ENCODE peak calls at places on chromosomes 11 and 22, in seven cellular contexts. V, T, Z, G, D, C and P are unnamed samples.

GRCh38 chr11:122864386-122864785 is 18.2 kb upstream of the JHY start:
- DNase-seq in G (no peak), V (no peak), Z (no peak), T (no peak), C (no peak), D (no peak), P (peak)

GRCh38 chr22:42961815-42962214 is 53.1 kb downstream of the PACSIN2 start:
- DNase-seq in T (no peak), C (no peak), G (no peak), Z (no peak), D (no peak), V (no peak), P (no peak)

GRCh38 chr11:61045271-61045670 is 57.0 kb upstream of the CD5 start:
- DNase-seq in Z (no peak), C (no peak), G (no peak), T (no peak), D (no peak), V (no peak), P (no peak)

GRCh38 chr11:117226388-117227385 is 5.2 kb downstream of the PCSK7 start:
- DNase-seq in V (peak), G (peak), D (peak), C (no peak), T (peak), Z (peak), P (peak)

GRCh38 chr11:85779956-85780640 is 30.8 kb downstream of the SYTL2 start:
- DNase-seq in D (peak), C (no peak), V (peak), Z (no peak), G (peak), T (no peak), P (peak)

GRCh38 chr11:2129699-2130366 is 9.4 kb downstream of the IGF2 start:
- DNase-seq in G (no peak), T (no peak), Z (no peak), V (no peak), C (peak), D (no peak), P (no peak)

GRCh38 chr22:37544955-37545702 is 15.2 kb upstream of the CDC42EP1 start:
- DNase-seq in D (peak), V (peak), T (no peak), Z (peak), G (peak), C (peak), P (peak)

GRCh38 chr11:94128171-94128745 is 383 bp upstream of the PANX1 start:
- DNase-seq in V (no peak), G (no peak), T (no peak), C (peak), D (no peak), Z (no peak), P (no peak)

GRCh38 chr11:100689141-100689540 is 2.1 kb downstream of the ARHGAP42 start:
- DNase-seq in V (no peak), T (no peak), C (no peak), G (no peak), Z (no peak), D (peak), P (no peak)

GRCh38 chr11:45238724-45239123 is 47.4 kb downstream of the SYT13 start:
- DNase-seq in G (peak), C (no peak), D (no peak), Z (no peak), T (no peak), V (peak), P (peak)

GRCh38 chr11:2587976-2588748 is 111.6 kb downstream of the KCNQ1OT1 start:
- DNase-seq in T (no peak), Z (no peak), V (no peak), G (no peak), D (no peak), C (no peak), P (no peak)

GRCh38 chr22:27247691-27248434 is 553.7 kb downstream of the MN1 start:
- DNase-seq in G (no peak), T (no peak), D (no peak), V (no peak), C (no peak), Z (no peak), P (no peak)

GRCh38 chr11:14384338-14384737 is 25.4 kb upstream of the RRAS2 start:
- DNase-seq in Z (no peak), V (peak), D (no peak), T (no peak), G (peak), C (no peak), P (no peak)

GRCh38 chr11:17352925-17353227 is 1.3 kb downstream of the NCR3LG1 start:
- DNase-seq in T (no peak), Z (peak), D (no peak), G (no peak), V (peak), C (peak), P (no peak)

GRCh38 chr11:20110908-20111669 is 49.2 kb downstream of the DBX1 start:
- DNase-seq in V (peak), T (peak), C (peak), Z (peak), G (peak), D (peak), P (peak)

GRCh38 chr11:118620529-118621070 is 13.2 kb downstream of the PHLDB1 start:
- DNase-seq in T (no peak), C (no peak), G (no peak), D (no peak), V (no peak), Z (peak), P (no peak)

GRCh38 chr22:41976961-41977566 is 7.8 kb downstream of the SEPTIN3 start:
- DNase-seq in D (no peak), T (no peak), G (no peak), C (peak), Z (no peak), V (no peak), P (peak)

GRCh38 chr11:45736424-45736823 is 68.5 kb upstream of the SLC35C1 start:
- DNase-seq in V (peak), D (no peak), C (no peak), Z (no peak), T (no peak), G (peak), P (peak)

GRCh38 chr22:26709617-26710390 is 52.4 kb downstream of the MIAT start:
- DNase-seq in V (peak), G (peak), T (no peak), Z (no peak), D (no peak), C (no peak), P (peak)

GRCh38 chr11:79973701-79974626 is 533.1 kb upstream of the TENM4 start:
- DNase-seq in Z (peak), D (peak), V (peak), T (peak), G (peak), C (no peak), P (no peak)

GRCh38 chr11:107712342-107712741 is 486 bp upstream of the SLN start:
- DNase-seq in D (no peak), G (no peak), V (no peak), C (no peak), Z (no peak), T (no peak), P (no peak)

GRCh38 chr22:37148031-37148651 is 1.6 kb downstream of the IL2RB start:
- DNase-seq in Z (no peak), V (no peak), G (no peak), C (no peak), T (no peak), D (no peak), P (no peak)

GRCh38 chr11:22581354-22581753 is 44.3 kb downstream of the FANCF start:
- DNase-seq in D (no peak), T (no peak), V (no peak), Z (no peak), G (no peak), C (no peak), P (no peak)

GRCh38 chr11:92199991-92200390 is 24.6 kb upstream of the FAT3 start:
- DNase-seq in G (no peak), C (no peak), T (no peak), V (no peak), D (peak), Z (no peak), P (no peak)
- H3K4ac ChIP-seq in G (no peak), C (no peak), T (no peak), V (no peak), D (no peak), Z (no peak), P (no peak)

GRCh38 chr11:69167130-69167915 is 11.6 kb downstream of the SMIM38 start:
- DNase-seq in D (no peak), T (no peak), Z (no peak), V (no peak), C (no peak), G (no peak), P (no peak)
- H3K4ac ChIP-seq in D (no peak), T (no peak), Z (no peak), V (peak), C (no peak), G (peak), P (no peak)

DNA sequence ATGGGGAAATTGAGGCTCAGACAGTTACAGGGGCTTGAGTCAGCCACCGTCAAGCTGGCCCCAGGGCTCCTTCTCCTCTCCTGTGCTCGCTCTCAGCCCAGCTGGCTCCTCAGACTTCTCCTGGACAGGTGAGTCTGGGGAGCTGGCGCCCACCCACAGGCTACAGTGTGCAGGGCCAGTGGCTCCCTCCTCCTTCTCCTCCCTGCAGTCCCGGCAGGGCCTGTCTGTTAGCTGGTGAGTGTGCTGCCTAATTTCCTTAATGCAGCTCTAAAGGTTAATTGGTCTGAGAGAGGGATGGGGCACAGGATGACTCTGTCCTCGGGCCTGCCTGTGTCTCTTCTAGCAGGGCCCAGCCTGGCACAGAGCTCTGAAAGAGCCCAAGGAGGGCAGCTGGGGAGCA is 31.7 kb downstream of the LMO1 start:
- DNase-seq in V (no peak), T (no peak), C (no peak), Z (no peak), G (no peak), D (no peak), P (no peak)
- H3K4ac ChIP-seq in V (no peak), T (no peak), C (no peak), Z (no peak), G (no peak), D (no peak), P (peak)

GRCh38 chr22:44116755-44117684 is 63.7 kb upstream of the PARVG start:
- DNase-seq in T (no peak), Z (no peak), G (no peak), D (no peak), C (no peak), V (no peak), P (no peak)

GRCh38 chr22:44118645-44119315 is 61.9 kb upstream of the PARVG start:
- DNase-seq in V (no peak), Z (no peak), D (no peak), G (no peak), T (no peak), C (no peak), P (no peak)

GRCh38 chr22:44120314-44120704 is 60.4 kb upstream of the PARVG start:
- DNase-seq in T (no peak), V (no peak), D (peak), C (no peak), Z (no peak), G (no peak), P (no peak)

GRCh38 chr22:44116331-44116730 is 64.4 kb upstream of the PARVG start:
- DNase-seq in Z (no peak), T (no peak), C (no peak), D (no peak), G (no peak), V (no peak), P (no peak)

GRCh38 chr22:44119669-44120313 is 60.9 kb upstream of the PARVG start:
- DNase-seq in C (no peak), G (no peak), D (no peak), V (no peak), Z (no peak), T (no peak), P (no peak)
- H3K4ac ChIP-seq in C (peak), G (no peak), D (no peak), V (no peak), Z (no peak), T (no peak), P (no peak)

GRCh38 chr22:31906569-31906968 is 37.8 kb upstream of the YWHAH start:
- DNase-seq in Z (no peak), D (no peak), G (no peak), C (no peak), V (no peak), T (no peak), P (no peak)

GRCh38 chr22:31911565-31912401 is 32.6 kb upstream of the YWHAH start:
- DNase-seq in V (peak), D (no peak), Z (no peak), T (no peak), G (no peak), C (no peak), P (no peak)

GRCh38 chr22:31915499-31916065 is 28.8 kb upstream of the YWHAH start:
- DNase-seq in G (no peak), V (no peak), Z (no peak), T (no peak), D (peak), C (no peak), P (peak)

GRCh38 chr22:31917227-31917921 is 27.0 kb upstream of the YWHAH start:
- DNase-seq in C (no peak), T (no peak), D (no peak), Z (no peak), G (no peak), V (no peak), P (no peak)

DNA sequence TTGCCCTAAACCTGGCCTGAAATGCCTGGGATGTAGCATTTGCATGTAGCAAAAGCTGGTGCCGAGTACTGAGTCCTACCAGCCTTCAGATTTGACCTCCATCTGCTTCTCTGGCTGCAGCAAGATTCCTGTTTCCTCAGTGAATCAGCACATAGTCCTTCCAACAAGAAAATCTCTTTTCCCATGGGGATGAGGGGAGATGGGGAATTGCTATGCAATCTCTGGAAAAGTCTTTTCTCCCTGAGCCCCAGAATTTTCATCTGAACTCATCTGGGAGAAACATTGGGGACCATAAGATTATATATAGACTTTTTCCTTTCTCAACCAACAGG is 32.0 kb upstream of the YWHAH start:
- DNase-seq in T (no peak), V (peak), D (no peak), Z (no peak), C (no peak), G (no peak), P (no peak)
- H3K4ac ChIP-seq in T (no peak), V (no peak), D (no peak), Z (no peak), C (no peak), G (no peak), P (no peak)

DNA sequence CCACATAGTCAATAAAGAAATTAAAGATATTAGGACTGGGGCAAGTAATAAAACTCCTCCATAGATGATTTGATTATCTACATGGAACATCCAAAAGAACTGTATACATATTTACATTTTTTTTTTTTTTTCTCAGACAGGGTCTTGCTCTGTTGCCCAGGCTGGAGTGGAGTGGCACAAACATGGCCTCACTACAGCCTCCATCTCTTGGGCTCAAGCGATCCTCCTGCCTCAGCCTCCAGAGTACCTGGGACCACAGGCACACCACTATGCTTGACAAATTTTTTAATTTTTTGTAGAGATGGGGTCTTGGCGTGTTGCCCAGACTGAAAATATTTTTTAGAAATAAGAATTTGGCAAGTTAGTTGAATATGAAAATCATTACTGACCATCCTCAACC is 24.7 kb downstream of the REXO2 start:
- DNase-seq in C (no peak), D (no peak), G (no peak), T (no peak), Z (no peak), V (no peak), P (no peak)
- H3K4ac ChIP-seq in C (no peak), D (no peak), G (no peak), T (no peak), Z (no peak), V (no peak), P (no peak)